ENCODE peak calls at places on chromosomes 4 and X, in ten cellular contexts. F is bronchial epithelial cell; M is fibroblast of lung; G is tibial artery; J is cardiac muscle cell; H is CD4-positive, alpha-beta memory T cell; S is upper lobe of right lung; L is HL-60; D is AG09309; I is foreskin fibroblast. C is an unnamed sample.

GRCh38 chr4:184409911-184410692 is 64.2 kb downstream of the IRF2 start:
- DNase-seq in I (no peak), L (no peak), S (no peak), M (no peak), F (no peak), D (no peak), H (peak), J (no peak), G (no peak), C (no peak)

GRCh38 chr4:20313237-20314030 is 61.7 kb downstream of the SLIT2 start:
- DNase-seq in D (no peak), S (no peak), M (no peak), L (peak), I (no peak), J (peak), F (no peak), H (no peak), G (no peak), C (no peak)

GRCh38 chr4:113682730-113683129 is 78.8 kb downstream of the CAMK2D start:
- DNase-seq in L (no peak), H (no peak), F (peak), M (peak), S (no peak), G (no peak), I (peak), D (no peak), J (no peak), C (no peak)

GRCh38 chr4:125105561-125105960 is 209.2 kb upstream of the FAT4 start:
- DNase-seq in J (no peak), S (no peak), F (no peak), D (peak), L (no peak), M (peak), G (no peak), H (no peak), I (peak), C (no peak)

GRCh38 chrX:2447484-2447883 is 53.3 kb downstream of the DHRSX start:
- DNase-seq in S (no peak), F (no peak), D (no peak), L (no peak), H (no peak), G (no peak), I (no peak), J (no peak), M (no peak), C (no peak)

GRCh38 chr4:23969635-23970034 is 79.8 kb upstream of the PPARGC1A start:
- DNase-seq in J (no peak), M (no peak), I (peak), H (no peak), D (no peak), F (no peak), L (no peak), G (no peak), S (no peak), C (no peak)

GRCh38 chrX:41245641-41246040 is 88.3 kb upstream of the DDX3X start:
- DNase-seq in M (no peak), G (no peak), J (no peak), L (no peak), H (no peak), D (no peak), S (no peak), I (no peak), F (no peak), C (peak)

GRCh38 chr4:106892786-106893185 is 143.3 kb downstream of the DKK2 start:
- DNase-seq in D (no peak), F (no peak), I (no peak), G (no peak), S (peak), M (no peak), H (no peak), J (no peak), L (no peak), C (no peak)

GRCh38 chr4:162498168-162498567 is 334.4 kb upstream of the FSTL5 start:
- DNase-seq in I (no peak), M (no peak), F (no peak), L (no peak), H (no peak), D (no peak), J (peak), G (no peak), S (no peak), C (no peak)

GRCh38 chr4:17492058-17492741 is 19.7 kb downstream of the QDPR start:
- DNase-seq in H (no peak), J (no peak), D (no peak), L (no peak), F (no peak), S (no peak), I (peak), M (no peak), G (no peak), C (no peak)

GRCh38 chr4:90281956-90282355 is 154.8 kb downstream of the CCSER1 start:
- DNase-seq in J (no peak), I (no peak), F (no peak), D (no peak), M (no peak), G (no peak), H (no peak), S (no peak), L (no peak), C (no peak)

DNA sequence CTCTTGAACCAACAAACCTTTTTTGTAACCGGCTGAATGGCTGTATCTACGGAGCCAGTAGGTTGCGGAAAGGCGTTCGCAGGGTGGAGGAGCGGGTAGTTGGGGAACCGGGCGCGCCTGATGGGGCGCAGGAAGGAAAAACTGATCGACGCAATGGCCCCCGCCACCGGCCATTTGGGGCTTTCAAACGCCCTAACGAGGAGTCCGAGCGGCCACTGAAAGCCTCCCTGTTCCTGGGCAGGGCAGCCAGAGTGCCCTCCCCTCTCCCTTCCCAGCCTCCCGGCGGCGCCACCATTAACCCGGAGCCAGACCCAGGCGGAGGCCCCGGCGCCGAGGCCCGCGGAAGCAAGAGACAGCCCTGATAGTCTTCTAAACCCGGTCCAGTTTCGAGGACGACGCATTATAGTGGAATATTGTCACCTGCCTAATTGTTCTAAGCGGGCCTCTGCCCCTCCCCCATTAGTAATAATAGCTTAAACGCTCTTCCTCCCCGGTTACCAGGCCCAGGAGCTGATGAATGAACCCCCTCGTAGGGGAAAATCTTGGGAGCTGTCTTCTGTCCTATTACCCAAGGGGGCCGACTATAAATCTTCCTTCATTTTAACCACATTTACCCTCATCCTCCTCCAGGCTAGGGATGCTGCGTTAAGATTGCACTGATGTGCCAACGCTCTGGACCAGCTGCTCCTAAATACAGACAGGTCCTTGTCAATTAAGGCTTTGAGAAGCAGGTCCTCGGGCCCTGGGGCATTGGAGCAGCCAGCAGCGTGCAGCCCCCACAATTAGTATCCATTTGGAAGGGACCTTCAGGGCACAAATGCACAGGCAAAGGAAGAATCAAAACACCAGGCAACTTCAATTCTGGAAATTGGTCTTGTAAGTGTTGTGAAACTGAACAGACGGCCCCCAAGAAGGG is 61.6 kb upstream of the TMEM33 start:
- DNase-seq in F (no peak), J (no peak), L (no peak), G (no peak), H (no peak), M (no peak), S (no peak), D (no peak), I (no peak), C (no peak)
- H3K4me3 ChIP-seq in F (no peak), J (peak), L (no peak), G (no peak), H (no peak), M (no peak), S (no peak), D (no peak), I (no peak), C (no peak)

GRCh38 chrX:134975516-134975915 is 15.3 kb upstream of the SMIM10 start:
- DNase-seq in J (no peak), M (no peak), D (no peak), S (no peak), G (no peak), L (no peak), F (no peak), H (no peak), I (no peak), C (no peak)
- H3K4me3 ChIP-seq in J (no peak), M (no peak), D (no peak), S (no peak), G (no peak), L (no peak), F (no peak), H (no peak), I (no peak), C (no peak)

GRCh38 chrX:136497556-136498048 is at the start of gene HTATSF1:
- DNase-seq in S (no peak), G (no peak), J (peak), I (no peak), L (peak), H (no peak), F (peak), M (no peak), D (no peak), C (no peak)
- H3K4me3 ChIP-seq in S (peak), G (peak), J (peak), I (peak), L (peak), H (peak), F (peak), M (peak), D (peak), C (peak)

GRCh38 chr4:3294401-3295241 is 1.8 kb downstream of the RGS12 start:
- DNase-seq in G (no peak), S (peak), F (no peak), M (no peak), I (no peak), J (no peak), D (no peak), H (no peak), L (no peak), C (no peak)
- H3K4me3 ChIP-seq in G (no peak), S (peak), F (no peak), M (peak), I (peak), J (no peak), D (no peak), H (no peak), L (no peak), C (peak)